ENCODE peak calls at places on chromosomes 1 and 21, in eight cellular contexts. T, V, A, Z, D, M, S and I are unnamed samples.

GRCh38 chr1:207335695-207336363 is 14.4 kb downstream of the CD55 start:
- DNase-seq in T (no peak), V (peak; percentile 95), A (no peak), Z (no peak), D (no peak), M (no peak), S (no peak), I (no peak)

GRCh38 chr1:37006132-37006868 is 28.0 kb downstream of the GRIK3 start:
- DNase-seq in T (no peak), V (no peak), A (no peak), Z (no peak), D (no peak), M (no peak), S (no peak), I (no peak)

GRCh38 chr1:172254521-172255222 is 165.8 kb upstream of the C1orf105 start:
- DNase-seq in T (no peak), V (peak; percentile 78), A (no peak), Z (no peak), D (no peak), M (no peak), S (peak; percentile 95), I (no peak)

GRCh38 chr1:163060343-163061007 is 8.7 kb upstream of the RGS4 start:
- DNase-seq in T (no peak), V (no peak), A (no peak), Z (no peak), D (no peak), M (no peak), S (no peak), I (no peak)

GRCh38 chr1:40649592-40649930 is 15.9 kb downstream of the RIMS3 start:
- DNase-seq in T (peak; percentile 15), V (no peak), A (no peak), Z (no peak), D (no peak), M (no peak), S (no peak), I (no peak)

GRCh38 chr1:97796716-97797115 is 124.1 kb downstream of the DPYD start:
- DNase-seq in T (peak; percentile 26), V (no peak), A (no peak), Z (no peak), D (no peak), M (no peak), S (peak; percentile 23), I (no peak)

GRCh38 chr21:36551731-36552457 is 72.0 kb upstream of the CLDN14 start:
- DNase-seq in T (no peak), V (no peak), A (no peak), Z (no peak), D (no peak), M (no peak), S (peak; percentile 31), I (no peak)

GRCh38 chr1:231053493-231054162 is 13.6 kb upstream of the FAM89A start:
- DNase-seq in T (no peak), V (peak; percentile 17), A (peak; percentile 19), Z (no peak), D (no peak), M (peak; percentile 39), S (peak; percentile 83), I (no peak)

GRCh38 chr1:191022856-191023255 is 545.2 kb upstream of the BRINP3 start:
- DNase-seq in T (no peak), V (peak; percentile 49), A (no peak), Z (no peak), D (no peak), M (no peak), S (peak; percentile 45), I (no peak)

GRCh38 chr1:184301228-184301627 is 85.6 kb upstream of the C1orf21 start:
- DNase-seq in T (no peak), V (no peak), A (no peak), Z (no peak), D (no peak), M (no peak), S (no peak), I (no peak)

GRCh38 chr1:26627959-26628358 is 67.9 kb upstream of the ARID1A start:
- DNase-seq in T (no peak), V (no peak), A (no peak), Z (no peak), D (no peak), M (peak; percentile 44), S (no peak), I (no peak)